ENCODE peak calls at places on chromosomes 12 and 14, in seven cellular contexts. A, K, Z, H, C, Q and M are unnamed samples.

GRCh38 chr12:76921891-76922664 is 43.3 kb upstream of the CSRP2 start:
- DNase-seq in A (no peak), K (no peak), Z (no peak), H (no peak), C (no peak), Q (no peak), M (no peak)

GRCh38 chr12:54932038-54932437 is 52.5 kb downstream of the TESPA1 start:
- DNase-seq in A (no peak), K (no peak), Z (no peak), H (no peak), C (no peak), Q (no peak), M (no peak)

GRCh38 chr14:24665440-24665991 is 31.5 kb upstream of the GZMB start:
- DNase-seq in A (no peak), K (no peak), Z (no peak), H (no peak), C (no peak), Q (no peak), M (peak)

GRCh38 chr12:79886917-79887519 is 47.9 kb downstream of the PPP1R12A start:
- DNase-seq in A (peak), K (peak), Z (peak), H (no peak), C (peak), Q (peak), M (peak)

GRCh38 chr14:104879201-104879982 is 14.3 kb downstream of the CEP170B start:
- DNase-seq in A (no peak), K (no peak), Z (no peak), H (no peak), C (no peak), Q (no peak), M (no peak)

GRCh38 chr14:78673845-78674244 is 503.7 kb downstream of the NRXN3 start:
- DNase-seq in A (no peak), K (no peak), Z (no peak), H (no peak), C (no peak), Q (no peak), M (no peak)

GRCh38 chr14:22200977-22201605 is 387.9 kb downstream of the DAD1 start:
- DNase-seq in A (peak), K (peak), Z (peak), H (no peak), C (no peak), Q (peak), M (peak)

GRCh38 chr12:68332726-68333630 is 816 bp upstream of the MDM1 start:
- DNase-seq in A (no peak), K (no peak), Z (no peak), H (no peak), C (no peak), Q (no peak), M (no peak)

GRCh38 chr12:45200497-45201043 is 15.3 kb upstream of the ANO6 start:
- DNase-seq in A (no peak), K (no peak), Z (peak), H (no peak), C (no peak), Q (no peak), M (no peak)

GRCh38 chr14:104989236-104989950 is 3.8 kb downstream of the CLBA1 start:
- DNase-seq in A (no peak), K (no peak), Z (no peak), H (no peak), C (no peak), Q (no peak), M (no peak)

GRCh38 chr12:107359382-107359781 is 266.0 kb upstream of the CRY1 start:
- DNase-seq in A (no peak), K (no peak), Z (no peak), H (no peak), C (no peak), Q (no peak), M (no peak)

GRCh38 chr14:95442633-95443021 is 73.8 kb downstream of the SYNE3 start:
- DNase-seq in A (peak), K (peak), Z (peak), H (peak), C (peak), Q (peak), M (peak)
- TF ChIP-seq SIN3A in A (no peak), K (no peak), Z (no peak), H (no peak), C (no peak), Q (no peak), M (no peak)

GRCh38 chr12:132604108-132605054 is 6.0 kb downstream of the LRCOL1 start:
- DNase-seq in A (no peak), K (no peak), Z (no peak), H (no peak), C (peak), Q (no peak), M (no peak)
- H3K4me3 ChIP-seq in A (no peak), K (no peak), Z (no peak), H (no peak), C (no peak), Q (no peak), M (no peak)

GRCh38 chr14:94143239-94143638 is 13.8 kb upstream of the IFI27L2 start:
- DNase-seq in A (peak), K (no peak), Z (peak), H (no peak), C (no peak), Q (no peak), M (no peak)
- TF ChIP-seq SIN3A in A (no peak), K (no peak), Z (no peak), H (no peak), C (no peak), Q (no peak), M (no peak)

GRCh38 chr12:28027328-28027727 is 54.8 kb upstream of the PTHLH start:
- DNase-seq in A (no peak), K (no peak), Z (no peak), H (no peak), C (no peak), Q (no peak), M (no peak)
- H3K4me3 ChIP-seq in A (no peak), K (no peak), Z (no peak), H (no peak), C (no peak), Q (no peak), M (no peak)

GRCh38 chr12:96194572-96194889 is 356 bp downstream of the ELK3 start:
- DNase-seq in A (no peak), K (no peak), Z (no peak), H (no peak), C (no peak), Q (no peak), M (no peak)
- TF ChIP-seq SIN3A in A (no peak), K (no peak), Z (no peak), H (no peak), C (no peak), Q (no peak), M (no peak)

GRCh38 chr12:8951744-8952143 is 2.3 kb upstream of the M6PR start:
- DNase-seq in A (no peak), K (no peak), Z (no peak), H (no peak), C (no peak), Q (no peak), M (no peak)
- H3K4me3 ChIP-seq in A (no peak), K (no peak), Z (no peak), H (no peak), C (no peak), Q (no peak), M (no peak)

DNA sequence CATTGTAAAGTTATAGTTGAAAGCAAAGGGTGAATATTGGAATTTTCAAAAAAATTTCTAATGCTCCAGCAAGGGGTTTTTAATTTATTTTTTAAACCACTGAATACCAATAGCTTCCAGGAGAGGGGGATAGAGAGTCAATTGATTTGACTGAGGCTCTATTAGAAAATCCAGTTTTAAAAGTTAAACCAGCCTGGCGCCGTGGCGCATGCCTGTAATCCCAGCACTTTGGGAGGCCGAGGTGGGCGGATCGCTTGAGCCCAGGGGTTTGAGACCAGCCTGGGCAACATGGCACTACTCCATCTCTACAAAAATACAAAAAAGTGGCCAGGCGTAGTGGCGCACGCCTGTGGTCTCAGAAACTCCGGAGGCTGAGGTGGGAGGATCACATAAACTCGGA is 150.1 kb downstream of the SLC38A4 start:
- DNase-seq in A (no peak), K (peak), Z (peak), H (no peak), C (peak), Q (no peak), M (no peak)
- TF ChIP-seq SIN3A in A (no peak), K (no peak), Z (no peak), H (no peak), C (no peak), Q (no peak), M (no peak)